ENCODE peak calls at places on chromosomes 11 and 22, in seven cellular contexts. T, J, W, O, X, E and B are unnamed samples.

GRCh38 chr22:42991010-42991651 is 23.8 kb downstream of the PACSIN2 start:
- DNase-seq in T (peak), J (no peak), W (no peak), O (no peak), X (peak), E (no peak), B (peak)

GRCh38 chr11:35272391-35272821 is 133.4 kb downstream of the CD44 start:
- DNase-seq in T (no peak), J (no peak), W (no peak), O (no peak), X (no peak), E (no peak), B (peak)

GRCh38 chr11:68145120-68145866 is 24.1 kb upstream of the CHKA start:
- DNase-seq in T (peak), J (peak), W (no peak), O (no peak), X (no peak), E (peak), B (no peak)

GRCh38 chr11:75582935-75583709 is 21.1 kb downstream of the SERPINH1 start:
- DNase-seq in T (peak), J (peak), W (peak), O (no peak), X (peak), E (no peak), B (peak)

GRCh38 chr22:20106849-20107237 is 9.1 kb upstream of the RANBP1 start:
- DNase-seq in T (no peak), J (no peak), W (peak), O (no peak), X (no peak), E (no peak), B (no peak)

GRCh38 chr22:50726643-50727340 is 11.2 kb upstream of the ACR start:
- DNase-seq in T (no peak), J (no peak), W (peak), O (no peak), X (peak), E (peak), B (no peak)

GRCh38 chr11:117473692-117474091 is 146.0 kb downstream of the CEP164 start:
- DNase-seq in T (no peak), J (no peak), W (no peak), O (no peak), X (no peak), E (no peak), B (no peak)

GRCh38 chr22:24429411-24430365 is 2.3 kb downstream of the ADORA2A start:
- DNase-seq in T (no peak), J (no peak), W (peak), O (no peak), X (peak), E (no peak), B (no peak)

GRCh38 chr11:79441159-79441875 is 487 bp upstream of the TENM4 start:
- DNase-seq in T (peak), J (no peak), W (no peak), O (no peak), X (no peak), E (no peak), B (no peak)

GRCh38 chr22:49473286-49473685 is 354.4 kb downstream of the BRD1 start:
- DNase-seq in T (no peak), J (peak), W (no peak), O (no peak), X (no peak), E (no peak), B (no peak)

GRCh38 chr22:37218771-37219411 is 6.6 kb upstream of the SSTR3 start:
- DNase-seq in T (no peak), J (no peak), W (no peak), O (no peak), X (no peak), E (no peak), B (peak)

DNA sequence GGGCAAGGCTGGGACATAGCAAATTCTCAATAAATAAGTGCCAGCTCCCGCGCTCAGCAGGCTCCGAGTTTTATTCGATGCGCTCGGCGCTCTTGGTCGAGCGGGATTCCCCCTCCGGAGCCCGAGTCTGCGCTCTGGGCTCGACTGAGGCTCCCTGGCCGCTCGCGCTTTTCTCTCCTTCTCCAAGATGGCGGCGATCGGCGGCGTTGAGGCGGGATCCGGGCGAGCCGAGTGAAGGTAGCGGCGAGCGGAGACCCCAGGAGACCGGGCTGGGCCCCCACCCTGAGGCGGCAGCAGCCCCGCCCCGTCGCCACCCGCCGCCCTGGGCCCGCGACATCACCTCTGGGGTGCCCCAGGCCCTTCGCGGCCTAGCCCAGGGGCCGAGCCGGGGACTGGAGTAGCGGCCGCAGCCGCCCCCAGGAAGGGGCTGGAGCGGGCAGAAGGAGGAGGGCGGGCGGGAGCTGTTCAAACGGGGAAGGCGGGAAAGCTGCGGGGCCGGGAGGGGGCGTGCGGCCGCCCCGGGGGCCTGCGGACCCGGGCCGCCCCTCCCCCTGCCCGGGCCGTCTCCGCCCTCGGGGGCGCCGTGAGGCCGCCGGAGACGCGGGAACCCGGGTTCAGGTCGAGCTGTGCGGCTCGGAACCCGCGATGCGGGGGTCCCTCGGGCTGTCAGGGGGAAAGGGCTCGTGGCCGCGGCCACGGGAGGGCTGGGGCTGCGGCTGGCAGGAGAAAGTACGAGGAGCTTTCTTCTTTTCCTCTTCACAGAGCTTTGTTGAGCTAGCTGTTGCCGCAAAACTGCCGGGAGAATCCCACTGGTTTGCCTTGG is at the start of gene HMGXB4:
- DNase-seq in T (peak), J (peak), W (peak), O (peak), X (peak), E (peak), B (peak)
- TF ChIP-seq CTCF in T (no peak), J (no peak), W (no peak), O (peak), X (no peak), E (no peak), B (no peak)

DNA sequence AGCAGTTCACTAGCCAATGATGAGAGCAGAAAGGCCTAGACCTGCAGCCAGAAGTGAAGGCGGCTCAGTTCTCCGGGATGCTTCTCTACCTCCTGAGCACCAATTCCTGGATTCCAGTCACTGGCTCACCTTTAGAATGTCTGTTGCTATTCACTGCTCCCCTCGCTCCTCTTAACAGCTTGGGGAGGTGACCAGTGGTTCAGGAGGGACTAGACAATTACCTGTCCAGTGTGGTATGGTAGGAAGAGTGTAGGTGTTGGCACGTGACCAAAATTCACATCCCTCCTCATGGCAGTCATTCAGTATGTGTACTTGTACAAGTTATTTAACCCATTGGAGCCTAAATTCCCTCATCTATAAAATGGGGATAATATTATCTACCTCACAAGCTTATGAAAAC is 4.0 kb downstream of the THRSP start:
- DNase-seq in T (no peak), J (no peak), W (no peak), O (no peak), X (no peak), E (no peak), B (no peak)
- H3K27ac ChIP-seq in T (no peak), J (no peak), W (no peak), O (no peak), X (no peak), E (no peak), B (no peak)

GRCh38 chr11:88520391-88520790 is 182.9 kb upstream of the CTSC start:
- DNase-seq in T (no peak), J (no peak), W (no peak), O (no peak), X (no peak), E (no peak), B (no peak)
- TF ChIP-seq POLR2A in T (no peak), J (no peak), W (no peak), O (no peak), X (no peak), E (no peak), B (no peak)

GRCh38 chr11:107249054-107249453 is 208.6 kb downstream of the CWF19L2 start:
- DNase-seq in T (no peak), J (no peak), W (no peak), O (no peak), X (no peak), E (no peak), B (no peak)
- TF ChIP-seq CTCF in T (no peak), J (no peak), W (no peak), O (no peak), X (no peak), E (no peak), B (no peak)

GRCh38 chr11:76802621-76803020 is 19.5 kb downstream of the TSKU start:
- DNase-seq in T (no peak), J (peak), W (peak), O (no peak), X (no peak), E (peak), B (no peak)
- H3K27ac ChIP-seq in T (no peak), J (peak), W (no peak), O (no peak), X (no peak), E (no peak), B (peak)

DNA sequence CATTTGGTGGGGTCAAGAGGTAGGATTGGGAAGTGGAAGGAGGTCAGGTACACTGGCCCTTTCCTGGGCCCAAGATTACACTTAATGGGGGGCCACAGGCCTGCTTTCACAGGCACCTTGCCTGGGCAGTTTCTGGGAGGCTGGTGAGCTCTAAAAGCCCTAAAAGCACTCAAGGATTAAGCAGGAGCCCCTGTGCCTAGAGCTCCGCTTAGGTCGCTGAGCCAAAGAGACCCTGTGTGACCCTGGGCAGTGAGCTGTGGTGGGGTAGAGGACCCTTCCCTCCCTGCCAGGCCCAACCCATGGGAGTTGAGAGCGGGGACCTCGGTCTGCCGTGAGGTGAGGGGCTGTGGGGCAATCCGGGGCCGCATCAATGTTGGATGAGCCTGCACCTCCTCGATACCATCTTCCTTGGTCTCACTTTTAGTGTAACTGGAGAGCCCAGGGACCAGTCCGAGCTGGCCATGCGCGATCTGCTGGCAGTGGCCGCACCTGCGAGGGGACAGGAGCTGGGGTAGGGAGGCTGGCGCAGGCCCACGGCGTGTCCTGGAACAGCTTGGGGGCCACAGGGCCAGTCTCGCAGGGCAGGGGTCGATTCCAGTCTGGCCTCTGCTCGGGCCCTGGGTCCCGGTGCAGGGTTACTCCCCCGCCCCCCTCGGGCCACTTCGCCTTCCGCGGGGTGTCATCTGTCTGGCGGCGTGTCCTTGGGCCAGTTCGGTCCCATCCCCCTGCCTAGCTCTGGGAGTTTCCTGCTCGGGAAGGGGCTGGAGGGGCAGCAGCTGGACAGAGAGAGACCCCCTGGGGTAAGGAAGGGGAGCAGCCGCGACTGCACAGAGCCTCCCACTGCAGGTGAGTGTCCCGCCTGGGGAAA is 44.3 kb downstream of the EIF3F start:
- DNase-seq in T (no peak), J (peak), W (no peak), O (no peak), X (no peak), E (no peak), B (no peak)
- TF ChIP-seq POLR2A in T (no peak), J (no peak), W (no peak), O (no peak), X (no peak), E (no peak), B (no peak)